ENCODE peak calls at places on chromosomes 1 and 21, in six cellular contexts. G is stomach, B is astrocyte of the spinal cord, J is kidney epithelial cell, U is pancreas, W is choroid plexus epithelial cell. N is an unnamed sample.

GRCh38 chr21:46634427-46634826 is 1.0 kb upstream of the PRMT2 start:
- DNase-seq in G (no peak), B (no peak), J (no peak), U (no peak), W (no peak), N (no peak)

GRCh38 chr1:95095833-95096217 is 21.3 kb upstream of the TLCD4 start:
- DNase-seq in G (no peak), B (no peak), J (no peak), U (no peak), W (peak), N (no peak)

GRCh38 chr1:23984417-23985186 is 4.5 kb upstream of the SRSF10 start:
- DNase-seq in G (peak), B (peak), J (no peak), U (no peak), W (peak), N (peak)

GRCh38 chr1:221715321-221716169 is 26.3 kb downstream of the DUSP10 start:
- DNase-seq in G (no peak), B (peak), J (no peak), U (no peak), W (peak), N (no peak)

GRCh38 chr1:26126321-26127084 is 14.9 kb downstream of the PDIK1L start:
- DNase-seq in G (peak), B (peak), J (no peak), U (no peak), W (peak), N (peak)

GRCh38 chr21:29904359-29905282 is 35.2 kb downstream of the GRIK1 start:
- DNase-seq in G (no peak), B (peak), J (no peak), U (peak), W (peak), N (peak)

GRCh38 chr21:45507888-45508508 is 34.2 kb downstream of the SLC19A1 start:
- DNase-seq in G (no peak), B (no peak), J (no peak), U (no peak), W (no peak), N (no peak)

GRCh38 chr1:232767381-232768074 is 37.7 kb upstream of the MAP10 start:
- DNase-seq in G (peak), B (peak), J (peak), U (no peak), W (peak), N (peak)

GRCh38 chr1:10122926-10123325 is 87.4 kb upstream of the KIF1B start:
- DNase-seq in G (no peak), B (peak), J (no peak), U (no peak), W (peak), N (peak)

GRCh38 chr1:231603598-231604275 is 22.9 kb upstream of the DISC1 start:
- DNase-seq in G (peak), B (peak), J (no peak), U (no peak), W (peak), N (peak)

GRCh38 chr1:216599851-216600250 is 123.4 kb downstream of the ESRRG start:
- DNase-seq in G (no peak), B (no peak), J (no peak), U (no peak), W (no peak), N (no peak)

GRCh38 chr1:223341111-223341510 is 22.9 kb downstream of the SUSD4 start:
- DNase-seq in G (peak), B (peak), J (peak), U (no peak), W (no peak), N (no peak)

GRCh38 chr1:240946926-240947325 is 335.0 kb upstream of the GREM2 start:
- DNase-seq in G (no peak), B (peak), J (no peak), U (no peak), W (peak), N (peak)

GRCh38 chr1:43799656-43800629 is 92.6 kb downstream of the ST3GAL3 start:
- DNase-seq in G (no peak), B (peak), J (no peak), U (no peak), W (peak), N (peak)

GRCh38 chr1:154497026-154497806 is 4.8 kb upstream of the TDRD10 start:
- DNase-seq in G (peak), B (no peak), J (no peak), U (no peak), W (peak), N (peak)

GRCh38 chr1:230735447-230735846 is 11.7 kb upstream of the CAPN9 start:
- DNase-seq in G (peak), B (no peak), J (no peak), U (no peak), W (no peak), N (no peak)

DNA sequence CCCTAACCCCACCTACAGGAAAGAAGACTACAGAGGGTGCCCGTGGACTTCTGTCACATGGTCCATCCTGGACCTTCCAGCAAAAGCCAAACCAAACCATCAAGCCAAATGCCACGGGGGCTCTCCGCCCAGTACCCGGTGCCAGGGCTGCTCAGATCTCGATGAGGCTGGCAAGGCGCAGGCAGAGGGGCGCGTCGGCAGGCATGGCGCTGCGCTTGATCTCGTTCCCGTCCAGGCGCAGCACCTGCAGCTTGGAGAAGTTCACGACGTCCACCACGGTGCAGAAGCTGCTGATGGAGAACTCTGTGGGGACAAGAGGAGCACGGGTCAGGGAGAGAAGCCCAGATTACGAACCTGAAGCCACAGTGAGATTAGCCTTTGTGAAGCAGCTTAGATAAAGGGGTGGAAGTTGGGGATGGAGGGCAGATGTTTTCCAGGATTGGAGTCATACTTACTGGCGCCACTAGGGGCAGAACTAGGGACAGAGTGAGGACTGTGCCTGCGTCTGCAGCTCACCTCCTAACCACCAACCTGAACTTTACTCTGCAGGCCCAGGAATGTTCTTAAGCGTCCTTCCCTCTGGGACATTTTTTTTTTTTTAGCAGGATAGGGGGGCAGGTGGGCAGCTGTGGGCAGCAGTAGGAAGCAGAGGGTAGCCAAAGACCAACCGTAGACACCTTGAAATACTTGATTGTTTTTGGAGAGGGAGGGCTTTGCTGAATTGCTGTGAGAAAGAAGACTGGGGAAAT is 8.6 kb downstream of the FMOD start:
- DNase-seq in G (peak), B (peak), J (no peak), U (no peak), W (peak), N (peak)
- H3K4me3 ChIP-seq in G (no peak), B (no peak), J (no peak), U (no peak), W (no peak), N (no peak)

GRCh38 chr1:161171191-161171590 is 5.0 kb downstream of the PPOX start:
- DNase-seq in G (no peak), B (no peak), J (no peak), U (no peak), W (no peak), N (no peak)
- TF ChIP-seq CTCF in G (no peak), B (peak), J (no peak), U (no peak), W (peak), N (peak)

GRCh38 chr1:35764283-35764682 is 5.5 kb downstream of the CLSPN start:
- DNase-seq in G (no peak), B (no peak), J (no peak), U (no peak), W (no peak), N (no peak)

GRCh38 chr1:35769188-35769758 is 505 bp downstream of the CLSPN start:
- DNase-seq in G (peak), B (peak), J (peak), U (peak), W (peak), N (peak)

GRCh38 chr1:35773711-35774110 is 3.9 kb upstream of the CLSPN start:
- DNase-seq in G (no peak), B (no peak), J (no peak), U (no peak), W (no peak), N (no peak)

GRCh38 chr1:35769759-35770446 is at the start of gene CLSPN:
- DNase-seq in G (peak), B (peak), J (peak), U (peak), W (peak), N (peak)

GRCh38 chr1:35768350-35769187 is 1.2 kb downstream of the CLSPN start:
- DNase-seq in G (no peak), B (peak), J (no peak), U (no peak), W (peak), N (peak)
- H3K4me3 ChIP-seq in G (peak), B (peak), J (peak), U (peak), W (peak), N (peak)

GRCh38 chr1:70034403-70034802 is 171.0 kb downstream of the LRRC40 start:
- DNase-seq in G (no peak), B (peak), J (peak), U (no peak), W (peak), N (peak)
- TF ChIP-seq CTCF in G (no peak), B (peak), J (peak), U (no peak), W (peak), N (peak)

DNA sequence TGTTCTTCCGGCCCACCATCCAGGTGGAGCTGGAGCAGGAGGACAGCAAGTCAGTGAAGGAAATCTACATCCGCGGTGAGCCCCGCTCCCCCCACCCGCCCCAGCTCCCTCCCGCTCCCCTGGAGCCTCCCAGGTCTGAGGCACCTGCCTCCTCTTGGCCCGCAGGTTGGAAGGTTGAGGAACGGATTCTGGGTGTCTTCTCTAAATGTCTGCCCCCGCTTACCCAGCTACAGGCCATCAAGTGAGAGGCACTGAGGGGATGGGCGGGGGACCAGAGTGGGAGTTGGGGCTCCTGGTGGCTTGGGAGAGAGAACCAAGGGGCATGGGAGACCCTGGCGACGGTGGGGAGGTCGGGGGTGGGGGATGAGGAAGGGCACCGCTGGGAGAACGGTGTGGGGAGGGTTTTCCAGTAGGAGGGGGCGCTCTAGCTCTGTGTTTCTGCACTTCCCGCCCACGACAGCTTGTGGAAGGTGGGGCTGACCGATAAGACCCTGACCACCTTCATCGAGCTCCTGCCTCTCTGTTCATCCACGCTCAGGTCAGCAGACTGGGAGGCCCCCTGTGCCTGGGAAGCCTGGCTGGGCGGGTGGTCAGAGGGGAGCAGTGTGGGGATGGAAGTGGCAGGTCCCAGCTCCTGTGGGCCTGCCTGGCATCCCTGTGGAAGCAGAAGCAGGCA is 4.2 kb downstream of the LRRC71 start:
- DNase-seq in G (no peak), B (no peak), J (no peak), U (peak), W (no peak), N (no peak)
- H3K4me3 ChIP-seq in G (no peak), B (no peak), J (no peak), U (peak), W (no peak), N (no peak)

DNA sequence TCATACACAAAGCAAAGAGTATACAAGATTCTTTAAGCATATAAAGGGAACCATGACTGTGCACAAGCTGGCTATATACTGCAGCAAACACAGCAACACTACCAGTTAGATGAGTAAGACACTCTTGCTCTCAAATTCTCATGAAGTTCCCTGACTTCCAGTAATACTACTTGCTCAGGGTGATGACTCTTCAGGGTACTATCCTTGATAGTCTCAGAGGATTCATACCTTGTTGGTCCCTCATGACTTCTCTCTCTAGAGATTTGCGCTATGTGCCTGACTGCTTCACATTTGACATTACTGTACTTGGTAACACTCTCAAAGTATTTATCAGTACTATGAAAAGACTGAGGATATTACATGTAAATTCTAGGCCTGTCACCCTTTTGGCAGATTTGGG is 159.8 kb upstream of the ZRANB2 start:
- DNase-seq in G (no peak), B (no peak), J (no peak), U (no peak), W (no peak), N (no peak)
- TF ChIP-seq CTCF in G (no peak), B (no peak), J (no peak), U (no peak), W (no peak), N (no peak)

GRCh38 chr1:8025671-8026144 is 401 bp downstream of the ERRFI1 start:
- DNase-seq in G (no peak), B (no peak), J (no peak), U (no peak), W (no peak), N (no peak)

GRCh38 chr1:8025061-8025670 is 943 bp downstream of the ERRFI1 start:
- DNase-seq in G (no peak), B (peak), J (no peak), U (no peak), W (peak), N (peak)

GRCh38 chr1:8023995-8024313 is 2.2 kb downstream of the ERRFI1 start:
- DNase-seq in G (no peak), B (no peak), J (no peak), U (no peak), W (peak), N (no peak)

GRCh38 chr1:8023287-8023994 is 2.7 kb downstream of the ERRFI1 start:
- DNase-seq in G (no peak), B (no peak), J (no peak), U (no peak), W (peak), N (no peak)

GRCh38 chr1:8024329-8024728 is 1.8 kb downstream of the ERRFI1 start:
- DNase-seq in G (no peak), B (peak), J (no peak), U (no peak), W (no peak), N (no peak)
- H3K4me3 ChIP-seq in G (peak), B (peak), J (peak), U (peak), W (peak), N (peak)

GRCh38 chr21:18521204-18521603 is 117.6 kb upstream of the TMPRSS15 start:
- DNase-seq in G (no peak), B (no peak), J (no peak), U (no peak), W (no peak), N (no peak)

GRCh38 chr21:18524097-18524496 is 120.5 kb upstream of the TMPRSS15 start:
- DNase-seq in G (no peak), B (no peak), J (no peak), U (no peak), W (no peak), N (no peak)

GRCh38 chr21:18517905-18518566 is 114.5 kb upstream of the TMPRSS15 start:
- DNase-seq in G (no peak), B (no peak), J (no peak), U (no peak), W (no peak), N (no peak)

DNA sequence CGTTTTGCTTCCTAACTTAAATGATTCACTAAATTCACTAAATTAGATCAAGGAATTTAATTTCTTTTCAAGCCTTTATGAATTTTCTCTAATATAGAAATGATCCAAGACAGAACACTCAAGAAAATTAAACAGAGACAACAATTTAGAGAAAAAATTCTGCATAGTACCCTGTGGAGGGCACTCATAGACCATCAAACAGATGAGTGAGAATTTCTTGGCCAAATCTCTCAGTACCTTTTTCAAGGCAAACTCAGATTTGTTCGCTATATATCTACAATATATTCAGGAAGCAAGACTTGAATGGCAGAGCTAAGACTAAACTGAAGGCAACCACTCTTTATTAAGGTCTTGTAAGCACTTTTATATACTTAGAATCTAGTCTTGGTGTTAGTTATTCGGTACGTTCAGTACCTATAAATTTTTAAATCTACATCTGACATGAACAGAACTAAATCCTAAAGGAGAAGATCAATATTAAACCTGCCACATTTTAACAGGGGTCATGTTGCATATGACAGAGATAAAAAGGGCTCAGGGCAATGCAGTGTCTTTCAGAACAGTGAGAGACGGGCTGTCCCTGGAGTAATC is 118.7 kb upstream of the TMPRSS15 start:
- DNase-seq in G (no peak), B (peak), J (no peak), U (no peak), W (peak), N (peak)
- TF ChIP-seq CTCF in G (no peak), B (peak), J (peak), U (no peak), W (peak), N (no peak)

N was measured in fibroblast of pulmonary artery.